ENCODE peak calls at places on chromosomes 1 and 21, in six cellular contexts. M, H, L, D, R and Z are unnamed samples.
A peak's percentile ranks its signal among the peaks of the same experiment; 100 is the strongest.

GRCh38 chr1:179806333-179806732 is 63.2 kb downstream of the FAM163A start:
- DNase-seq in H (no peak), D (no peak), M (no peak), R (no peak), L (no peak), Z (no peak)

GRCh38 chr1:214573386-214574358 is 22.3 kb upstream of the PTPN14 start:
- DNase-seq in L (peak; percentile 82), R (no peak), D (no peak), H (no peak), M (no peak), Z (no peak)

GRCh38 chr1:183077107-183077506 is 53.9 kb downstream of the LAMC1 start:
- DNase-seq in D (no peak), R (no peak), M (no peak), L (no peak), H (no peak), Z (no peak)

GRCh38 chr1:178189814-178190213 is 95.9 kb downstream of the RASAL2 start:
- DNase-seq in R (peak; percentile 16), L (no peak), M (no peak), D (no peak), H (no peak), Z (peak; percentile 41)

GRCh38 chr1:93120614-93121013 is 41.5 kb downstream of the MTF2 start:
- DNase-seq in M (no peak), R (no peak), D (no peak), H (no peak), L (no peak), Z (no peak)

GRCh38 chr1:68142461-68142860 is 89.9 kb downstream of the WLS start:
- DNase-seq in R (no peak), H (no peak), L (peak; percentile 11), M (no peak), D (no peak), Z (no peak)

GRCh38 chr1:205294175-205294913 is 27.2 kb downstream of the NUAK2 start:
- DNase-seq in D (no peak), H (no peak), R (peak; percentile 73), M (no peak), L (peak; percentile 92), Z (no peak)

GRCh38 chr1:30664103-30664755 is 59.2 kb downstream of the MATN1 start:
- DNase-seq in H (no peak), R (no peak), L (no peak), D (no peak), M (no peak), Z (peak; percentile 16)

GRCh38 chr1:175193339-175193950 is 869 bp upstream of the KIAA0040 start:
- DNase-seq in R (no peak), M (no peak), L (no peak), D (no peak), H (no peak), Z (no peak)

GRCh38 chr1:27026621-27027574 is 14.2 kb upstream of the TENT5B start:
- DNase-seq in H (no peak), M (no peak), R (no peak), L (peak; percentile 84), D (no peak), Z (no peak)

GRCh38 chr1:89518116-89518780 is 6.4 kb upstream of the LRRC8B start:
- DNase-seq in M (no peak), R (no peak), L (peak; percentile 8), D (no peak), H (no peak), Z (no peak)

GRCh38 chr1:171141336-171142051 is 43.6 kb upstream of the FMO2 start:
- DNase-seq in L (peak; percentile 87), R (no peak), M (no peak), H (no peak), D (no peak), Z (peak; percentile 19)

GRCh38 chr21:42513985-42514882 is 582 bp downstream of the SLC37A1 start:
- DNase-seq in R (peak; percentile 28), D (peak; percentile 48), H (peak; percentile 47), L (peak; percentile 24), M (peak; percentile 62), Z (no peak)

GRCh38 chr1:223876643-223877042 is 30.9 kb upstream of the TP53BP2 start:
- DNase-seq in R (no peak), D (no peak), L (no peak), H (no peak), M (no peak), Z (no peak)

GRCh38 chr1:201198598-201198997 is 8.0 kb downstream of the IGFN1 start:
- DNase-seq in L (no peak), H (no peak), R (no peak), D (no peak), M (no peak), Z (no peak)

GRCh38 chr21:41835711-41836154 is 43.4 kb downstream of the PRDM15 start:
- DNase-seq in D (no peak), L (no peak), M (no peak), R (no peak), H (no peak), Z (no peak)

GRCh38 chr1:34113887-34114286 is 51.1 kb downstream of the CSMD2 start:
- DNase-seq in L (no peak), D (no peak), R (peak; percentile 3), M (no peak), H (no peak), Z (peak; percentile 50)

GRCh38 chr1:42282024-42282579 is 52.9 kb downstream of the FOXJ3 start:
- DNase-seq in R (no peak), D (no peak), L (peak; percentile 70), H (no peak), M (no peak), Z (no peak)

GRCh38 chr1:169529068-169529642 is 43.4 kb upstream of the SLC19A2 start:
- DNase-seq in D (no peak), H (no peak), L (peak; percentile 52), M (no peak), R (no peak), Z (no peak)

GRCh38 chr1:208159542-208160258 is 84.5 kb downstream of the PLXNA2 start:
- DNase-seq in L (peak; percentile 93), M (no peak), R (no peak), H (no peak), D (no peak), Z (no peak)

GRCh38 chr1:220905650-220906560 is 26.7 kb downstream of the HLX start:
- DNase-seq in L (no peak), H (no peak), R (no peak), D (no peak), M (no peak), Z (no peak)

GRCh38 chr1:62250126-62250726 is 55.6 kb downstream of the L1TD1 start:
- DNase-seq in H (no peak), L (no peak), M (no peak), R (no peak), D (no peak), Z (no peak)

GRCh38 chr1:233544304-233544703 is 69.6 kb upstream of the KCNK1 start:
- DNase-seq in H (no peak), R (no peak), M (no peak), L (no peak), D (no peak), Z (no peak)

GRCh38 chr1:117632269-117633067 is 26.6 kb downstream of the TENT5C start:
- DNase-seq in D (no peak), H (no peak), M (no peak), R (no peak), L (no peak), Z (no peak)

GRCh38 chr1:22619252-22619651 is 17.2 kb upstream of the C1QA start:
- DNase-seq in D (no peak), R (no peak), L (no peak), H (no peak), M (no peak), Z (no peak)

GRCh38 chr1:196295766-196296165 is 312.5 kb downstream of the KCNT2 start:
- DNase-seq in D (no peak), L (peak; percentile 38), R (no peak), M (no peak), H (no peak), Z (no peak)

GRCh38 chr1:209840611-209841010 is 12.8 kb downstream of the UTP25 start:
- DNase-seq in L (peak; percentile 52), R (no peak), H (no peak), D (no peak), M (no peak), Z (no peak)

GRCh38 chr1:229579101-229579651 is 20.7 kb upstream of the ABCB10 start:
- DNase-seq in R (no peak), L (peak; percentile 35), H (no peak), D (no peak), M (no peak), Z (peak; percentile 98)

GRCh38 chr21:15028186-15028585 is 36.6 kb downstream of the NRIP1 start:
- DNase-seq in M (no peak), R (no peak), D (no peak), L (no peak), H (no peak), Z (no peak)

GRCh38 chr21:31426235-31426797 is 82.3 kb upstream of the TIAM1 start:
- DNase-seq in M (no peak), R (no peak), L (peak; percentile 89), D (no peak), H (no peak), Z (no peak)

GRCh38 chr1:32116531-32116930 is 8.7 kb downstream of the KPNA6 start:
- DNase-seq in D (no peak), M (no peak), H (no peak), R (no peak), L (no peak), Z (no peak)

GRCh38 chr1:52601976-52602327 is 219 bp upstream of the GPX7 start:
- DNase-seq in L (peak; percentile 6), D (no peak), R (no peak), H (no peak), M (no peak), Z (no peak)

GRCh38 chr1:220796530-220796929 is 9.8 kb downstream of the MTARC1 start:
- DNase-seq in R (no peak), H (no peak), M (no peak), D (no peak), L (no peak), Z (no peak)

GRCh38 chr1:229557214-229557850 is 1.2 kb downstream of the ABCB10 start:
- DNase-seq in R (no peak), H (no peak), D (no peak), L (peak; percentile 18), M (no peak), Z (no peak)

GRCh38 chr1:100152271-100152670 is 19.3 kb downstream of the TRMT13 start:
- DNase-seq in R (no peak), D (no peak), L (no peak), M (no peak), H (no peak), Z (peak; percentile 7)

GRCh38 chr1:230090194-230090711 is 23.2 kb downstream of the GALNT2 start:
- DNase-seq in R (peak; percentile 53), M (no peak), H (no peak), L (peak; percentile 91), D (no peak), Z (no peak)

GRCh38 chr1:63359561-63359960 is 7.9 kb upstream of the ALG6 start:
- DNase-seq in H (no peak), L (no peak), D (no peak), R (no peak), M (no peak), Z (no peak)

GRCh38 chr21:45555557-45556301 is 13.5 kb upstream of the SLC19A1 start:
- DNase-seq in R (peak; percentile 92), L (peak; percentile 88), H (peak; percentile 47), D (peak; percentile 25), M (peak; percentile 43), Z (no peak)

GRCh38 chr1:98147280-98147679 is 226.4 kb upstream of the DPYD start:
- DNase-seq in L (peak; percentile 57), H (no peak), R (no peak), M (no peak), D (no peak), Z (no peak)

GRCh38 chr1:221987860-221988520 is 246.1 kb upstream of the DUSP10 start:
- DNase-seq in M (no peak), D (no peak), H (no peak), L (peak; percentile 92), R (peak; percentile 25), Z (no peak)